ENCODE peak calls at places on chromosome 14, in ten cellular contexts. U is fibroblast of pulmonary artery, J is IMR-90, Q is left ventricle myocardium inferior, R is endothelial cell, Z is GM20000, E is MCF 10A, L is fibroblast of mammary gland, B is dorsolateral prefrontal cortex, C is thoracic aorta. S is an unnamed sample.

GRCh38 chr14:74491952-74492351 is 1.2 kb downstream of the NPC2 start:
- DNase-seq in U (peak), J (peak), Q (no peak), R (no peak), Z (peak), E (peak), L (peak), B (no peak), C (no peak), S (no peak)

GRCh38 chr14:61102549-61103466 is 121.8 kb downstream of the SLC38A6 start:
- DNase-seq in U (no peak), J (no peak), Q (no peak), R (no peak), Z (no peak), E (no peak), L (no peak), B (no peak), C (no peak), S (no peak)

GRCh38 chr14:75823334-75823733 is 158.5 kb downstream of the TGFB3 start:
- DNase-seq in U (peak), J (no peak), Q (no peak), R (no peak), Z (no peak), E (no peak), L (peak), B (no peak), C (no peak), S (no peak)

GRCh38 chr14:79328863-79329262 is 882.4 kb downstream of the DIO2 start:
- DNase-seq in U (no peak), J (peak), Q (no peak), R (no peak), Z (no peak), E (no peak), L (peak), B (no peak), C (no peak), S (no peak)

GRCh38 chr14:89900822-89901221 is 53.7 kb downstream of the EFCAB11 start:
- DNase-seq in U (no peak), J (peak), Q (no peak), R (no peak), Z (no peak), E (no peak), L (no peak), B (no peak), C (no peak), S (no peak)

GRCh38 chr14:78083837-78084236 is 86.3 kb upstream of the NRXN3 start:
- DNase-seq in U (no peak), J (no peak), Q (no peak), R (no peak), Z (no peak), E (no peak), L (no peak), B (no peak), C (no peak), S (no peak)

GRCh38 chr14:95225251-95225887 is 68.0 kb upstream of the DICER1 start:
- DNase-seq in U (no peak), J (no peak), Q (no peak), R (no peak), Z (no peak), E (no peak), L (no peak), B (no peak), C (no peak), S (no peak)

GRCh38 chr14:76465651-76466050 is 89.7 kb downstream of the ESRRB start:
- DNase-seq in U (no peak), J (no peak), Q (no peak), R (no peak), Z (no peak), E (no peak), L (no peak), B (no peak), C (no peak), S (no peak)

GRCh38 chr14:104940526-104941150 is 16.0 kb downstream of the PLD4 start:
- DNase-seq in U (no peak), J (peak), Q (no peak), R (no peak), Z (peak), E (no peak), L (no peak), B (no peak), C (no peak), S (peak)

GRCh38 chr14:54002653-54003052 is 46.0 kb upstream of the BMP4 start:
- DNase-seq in U (peak), J (peak), Q (no peak), R (no peak), Z (no peak), E (no peak), L (peak), B (no peak), C (no peak), S (no peak)

GRCh38 chr14:78509516-78509915 is 339.3 kb downstream of the NRXN3 start:
- DNase-seq in U (no peak), J (no peak), Q (no peak), R (no peak), Z (no peak), E (no peak), L (no peak), B (no peak), C (no peak), S (no peak)

GRCh38 chr14:69880051-69880487 is 853 bp downstream of the SMOC1 start:
- DNase-seq in U (no peak), J (peak), Q (no peak), R (peak), Z (no peak), E (peak), L (peak), B (no peak), C (no peak), S (no peak)

GRCh38 chr14:105547741-105548169 is 21.4 kb downstream of the TMEM121 start:
- DNase-seq in U (no peak), J (no peak), Q (no peak), R (no peak), Z (no peak), E (no peak), L (no peak), B (peak), C (no peak), S (peak)

GRCh38 chr14:22739423-22739822 is 27.1 kb upstream of the OXA1L start:
- DNase-seq in U (peak), J (no peak), Q (no peak), R (no peak), Z (no peak), E (no peak), L (no peak), B (no peak), C (no peak), S (no peak)

GRCh38 chr14:50804181-50804721 is 26.7 kb downstream of the NIN start:
- DNase-seq in U (peak), J (peak), Q (no peak), R (no peak), Z (no peak), E (no peak), L (peak), B (no peak), C (no peak), S (no peak)

GRCh38 chr14:58501214-58501816 is 73.8 kb downstream of the KIAA0586 start:
- DNase-seq in U (peak), J (peak), Q (no peak), R (peak), Z (peak), E (peak), L (peak), B (no peak), C (no peak), S (no peak)

GRCh38 chr14:34781242-34781641 is 66.8 kb upstream of the CFL2 start:
- DNase-seq in U (peak), J (peak), Q (no peak), R (peak), Z (no peak), E (peak), L (peak), B (no peak), C (no peak), S (no peak)

GRCh38 chr14:69260246-69260978 is 454 bp downstream of the GALNT16 start:
- DNase-seq in U (no peak), J (peak), Q (no peak), R (peak), Z (peak), E (no peak), L (no peak), B (no peak), C (no peak), S (no peak)

GRCh38 chr14:96727076-96727475 is 70.1 kb upstream of the VRK1 start:
- DNase-seq in U (no peak), J (no peak), Q (no peak), R (no peak), Z (no peak), E (no peak), L (no peak), B (no peak), C (no peak), S (no peak)

GRCh38 chr14:86865934-86866333 is 1127.0 kb downstream of the GALC start:
- DNase-seq in U (peak), J (no peak), Q (no peak), R (no peak), Z (no peak), E (no peak), L (no peak), B (no peak), C (no peak), S (no peak)

GRCh38 chr14:68111733-68112270 is 292.2 kb downstream of the RAD51B start:
- DNase-seq in U (no peak), J (no peak), Q (no peak), R (no peak), Z (no peak), E (no peak), L (no peak), B (no peak), C (no peak), S (no peak)

GRCh38 chr14:39006721-39007410 is 96.2 kb downstream of the SEC23A start:
- DNase-seq in U (no peak), J (peak), Q (no peak), R (no peak), Z (no peak), E (no peak), L (no peak), B (no peak), C (no peak), S (no peak)

GRCh38 chr14:73717247-73717646 is 3.1 kb upstream of the PNMA1 start:
- DNase-seq in U (no peak), J (peak), Q (no peak), R (no peak), Z (no peak), E (no peak), L (no peak), B (no peak), C (no peak), S (no peak)

GRCh38 chr14:78170203-78170602 is at the start of gene NRXN3:
- DNase-seq in U (no peak), J (no peak), Q (no peak), R (peak), Z (no peak), E (no peak), L (no peak), B (peak), C (no peak), S (no peak)

GRCh38 chr14:101025131-101025530 is 121.6 kb upstream of the RTL1 start:
- DNase-seq in U (no peak), J (no peak), Q (no peak), R (no peak), Z (no peak), E (no peak), L (no peak), B (peak), C (no peak), S (peak)

GRCh38 chr14:68243441-68244010 is 423.9 kb downstream of the RAD51B start:
- DNase-seq in U (no peak), J (no peak), Q (no peak), R (no peak), Z (no peak), E (no peak), L (no peak), B (no peak), C (no peak), S (no peak)

GRCh38 chr14:45705954-45706353 is 453.0 kb upstream of the MIS18BP1 start:
- DNase-seq in U (no peak), J (no peak), Q (no peak), R (no peak), Z (no peak), E (no peak), L (no peak), B (no peak), C (no peak), S (no peak)

GRCh38 chr14:59252772-59253500 is 64.5 kb downstream of the DAAM1 start:
- DNase-seq in U (peak), J (no peak), Q (no peak), R (no peak), Z (no peak), E (no peak), L (peak), B (no peak), C (no peak), S (no peak)

GRCh38 chr14:75539562-75540478 is 17.6 kb downstream of the BATF start:
- DNase-seq in U (no peak), J (no peak), Q (no peak), R (no peak), Z (peak), E (no peak), L (no peak), B (no peak), C (no peak), S (no peak)

GRCh38 chr14:24139272-24139934 is 2.0 kb downstream of the EMC9 start:
- DNase-seq in U (no peak), J (no peak), Q (no peak), R (no peak), Z (no peak), E (no peak), L (no peak), B (no peak), C (no peak), S (no peak)
- TF ChIP-seq CTCF in U (no peak), J (no peak), Q (no peak), R (no peak), Z (no peak), E (no peak), L (no peak), B (no peak), C (no peak), S (no peak)

GRCh38 chr14:21735639-21736307 is 62.2 kb upstream of the OR4E1 start:
- DNase-seq in U (no peak), J (no peak), Q (no peak), R (no peak), Z (no peak), E (no peak), L (no peak), B (no peak), C (no peak), S (no peak)
- TF ChIP-seq CTCF in U (no peak), J (no peak), Q (no peak), R (no peak), Z (no peak), E (no peak), L (no peak), B (no peak), C (no peak), S (no peak)

GRCh38 chr14:31420319-31421081 is at the start of gene HEATR5A:
- DNase-seq in U (peak), J (peak), Q (peak), R (peak), Z (peak), E (peak), L (peak), B (peak), C (peak), S (peak)
- TF ChIP-seq CTCF in U (peak), J (peak), Q (peak), R (no peak), Z (peak), E (no peak), L (no peak), B (peak), C (peak), S (peak)

GRCh38 chr14:99884834-99885648 is 91.8 kb downstream of the EML1 start:
- DNase-seq in U (peak), J (peak), Q (no peak), R (peak), Z (peak), E (peak), L (peak), B (no peak), C (no peak), S (no peak)
- TF ChIP-seq CTCF in U (peak), J (peak), Q (peak), R (peak), Z (peak), E (peak), L (peak), B (peak), C (peak), S (peak)